ENCODE peak calls at places on chromosomes 1 and 21, in seven cellular contexts. D, G, C, X, T, K and N are unnamed samples.

GRCh38 chr1:90175490-90176157 is 180.7 kb downstream of the ZNF326 start:
- DNase-seq in D (no peak), G (no peak), C (no peak), X (no peak), T (no peak), K (no peak), N (peak; percentile 57)

GRCh38 chr21:31370893-31371652 is 27.0 kb upstream of the TIAM1 start:
- DNase-seq in D (no peak), G (no peak), C (no peak), X (peak; percentile 37), T (peak; percentile 8), K (no peak), N (peak; percentile 81)

GRCh38 chr1:163036661-163037060 is 32.5 kb upstream of the RGS4 start:
- DNase-seq in D (no peak), G (no peak), C (no peak), X (peak; percentile 70), T (no peak), K (no peak), N (peak; percentile 16)

GRCh38 chr1:39885516-39885915 is 2.2 kb upstream of the TRIT1 start:
- DNase-seq in D (no peak), G (no peak), C (no peak), X (no peak), T (no peak), K (no peak), N (no peak)

GRCh38 chr1:167805041-167805556 is 83.3 kb downstream of the MPZL1 start:
- DNase-seq in D (no peak), G (peak; percentile 59), C (no peak), X (no peak), T (no peak), K (no peak), N (no peak)

GRCh38 chr1:156246762-156247459 is 945 bp downstream of the PAQR6 start:
- DNase-seq in D (no peak), G (no peak), C (peak; percentile 62), X (no peak), T (no peak), K (no peak), N (no peak)

GRCh38 chr1:174726167-174726879 is 273.4 kb upstream of the CACYBP start:
- DNase-seq in D (no peak), G (peak; percentile 46), C (no peak), X (peak; percentile 37), T (no peak), K (no peak), N (peak; percentile 49)

GRCh38 chr1:36560177-36560576 is 77.5 kb upstream of the CSF3R start:
- DNase-seq in D (no peak), G (no peak), C (peak; percentile 19), X (no peak), T (no peak), K (no peak), N (no peak)

GRCh38 chr1:246811985-246812384 is 87.8 kb downstream of the SCCPDH start:
- DNase-seq in D (no peak), G (no peak), C (no peak), X (no peak), T (no peak), K (no peak), N (no peak)

GRCh38 chr1:81551942-81552341 is 248.8 kb upstream of the ADGRL2 start:
- DNase-seq in D (no peak), G (peak; percentile 55), C (no peak), X (no peak), T (no peak), K (no peak), N (no peak)

GRCh38 chr1:81799939-81800740 is 594 bp upstream of the ADGRL2 start:
- DNase-seq in D (peak; percentile 69), G (no peak), C (no peak), X (peak; percentile 31), T (no peak), K (no peak), N (peak; percentile 69)

GRCh38 chr1:179337343-179337742 is 28.4 kb upstream of the AXDND1 start:
- DNase-seq in D (no peak), G (no peak), C (no peak), X (no peak), T (no peak), K (no peak), N (no peak)

GRCh38 chr1:152448496-152448895 is 34.4 kb upstream of the CRNN start:
- DNase-seq in D (no peak), G (no peak), C (no peak), X (no peak), T (no peak), K (no peak), N (no peak)

GRCh38 chr1:219119839-219120238 is 53.8 kb upstream of the LYPLAL1 start:
- DNase-seq in D (no peak), G (no peak), C (no peak), X (no peak), T (peak; percentile 71), K (no peak), N (peak; percentile 50)

GRCh38 chr1:7103322-7104052 is 318.2 kb downstream of the CAMTA1 start:
- DNase-seq in D (no peak), G (no peak), C (no peak), X (no peak), T (no peak), K (no peak), N (no peak)